ENCODE peak calls at places on chromosomes 11 and 22, in seven cellular contexts. H is HepG2, S is HCT116, G is GM12878, X is SK-N-SH, A is H1, D is K562. N is an unnamed sample.

GRCh38 chr11:44112083-44112865 is 16.8 kb downstream of the EXT2 start:
- DNase-seq in S (no peak), A (no peak), D (no peak), X (peak; percentile 58), H (no peak), G (no peak), N (no peak)

GRCh38 chr11:109123811-109124787 is 297.9 kb upstream of the C11orf87 start:
- DNase-seq in X (no peak), S (no peak), D (no peak), A (no peak), H (no peak), G (no peak), N (no peak)

GRCh38 chr11:74822187-74822586 is 73.5 kb downstream of the RNF169 start:
- DNase-seq in A (no peak), X (no peak), D (no peak), H (no peak), G (no peak), S (no peak), N (no peak)

GRCh38 chr11:15117751-15118150 is 3.0 kb downstream of the INSC start:
- DNase-seq in A (no peak), X (no peak), S (no peak), D (no peak), H (no peak), G (no peak), N (no peak)

GRCh38 chr11:12329169-12329568 is 48.2 kb upstream of the PARVA start:
- DNase-seq in D (no peak), S (no peak), H (no peak), X (no peak), A (no peak), G (no peak), N (no peak)

GRCh38 chr22:32307617-32308016 is 50.0 kb upstream of the RFPL3 start:
- DNase-seq in H (no peak), X (no peak), G (no peak), D (no peak), A (peak; percentile 31), S (no peak), N (no peak)

GRCh38 chr22:22943521-22944267 is 56.1 kb downstream of the IGLL5 start:
- DNase-seq in D (peak; percentile 84), G (no peak), X (peak; percentile 38), A (peak; percentile 45), H (no peak), S (no peak), N (no peak)

GRCh38 chr11:288328-289144 is at the start of gene PGGHG:
- DNase-seq in X (peak; percentile 95), H (no peak), G (no peak), A (peak; percentile 75), S (no peak), D (no peak), N (peak; percentile 72)

GRCh38 chr11:120499859-120500258 is 11.7 kb upstream of the GRIK4 start:
- DNase-seq in H (no peak), G (no peak), S (no peak), D (no peak), A (no peak), X (no peak), N (no peak)

GRCh38 chr11:106156290-106156937 is 79.0 kb downstream of the AASDHPPT start:
- DNase-seq in S (peak; percentile 26), A (no peak), D (peak; percentile 19), G (peak; percentile 12), H (peak; percentile 15), X (peak; percentile 27), N (peak; percentile 76)

GRCh38 chr11:105609832-105610781 is at the start of gene GRIA4:
- DNase-seq in A (peak; percentile 80), H (no peak), D (no peak), X (peak; percentile 79), G (no peak), S (no peak), N (no peak)

GRCh38 chr11:102458531-102458930 is 6.0 kb upstream of the TMEM123 start:
- DNase-seq in D (no peak), A (no peak), H (peak; percentile 44), S (no peak), X (no peak), G (no peak), N (no peak)

GRCh38 chr11:30786392-30787120 is 200.4 kb upstream of the MPPED2 start:
- DNase-seq in D (no peak), X (no peak), S (no peak), G (no peak), A (no peak), H (peak; percentile 1), N (no peak)

DNA sequence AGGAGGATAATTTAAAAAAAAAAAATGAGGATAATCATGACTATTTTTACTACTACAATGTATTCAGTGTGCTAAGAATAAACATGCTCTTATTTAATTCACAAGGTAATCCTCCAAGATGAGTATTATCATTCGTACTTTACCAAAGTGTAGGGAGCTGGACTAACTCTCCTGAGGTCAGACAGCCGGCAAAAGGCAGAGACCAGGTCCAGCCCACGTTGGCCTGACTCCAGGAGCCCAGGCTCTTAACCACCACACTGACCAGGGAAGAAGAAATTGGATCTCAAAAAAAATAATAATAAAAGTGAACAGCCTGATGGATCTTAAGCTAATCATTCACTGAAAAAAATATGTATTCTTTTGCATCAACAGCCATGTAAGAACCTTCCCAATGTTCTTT is 25.2 kb downstream of the PLAAT3 start:
- DNase-seq in A (no peak), D (no peak), H (no peak), X (no peak), S (no peak), G (no peak), N (no peak)
- TF ChIP-seq JUND in A (no peak), D (no peak), H (no peak), X (no peak), S (no peak), G (no peak), N (no peak)

DNA sequence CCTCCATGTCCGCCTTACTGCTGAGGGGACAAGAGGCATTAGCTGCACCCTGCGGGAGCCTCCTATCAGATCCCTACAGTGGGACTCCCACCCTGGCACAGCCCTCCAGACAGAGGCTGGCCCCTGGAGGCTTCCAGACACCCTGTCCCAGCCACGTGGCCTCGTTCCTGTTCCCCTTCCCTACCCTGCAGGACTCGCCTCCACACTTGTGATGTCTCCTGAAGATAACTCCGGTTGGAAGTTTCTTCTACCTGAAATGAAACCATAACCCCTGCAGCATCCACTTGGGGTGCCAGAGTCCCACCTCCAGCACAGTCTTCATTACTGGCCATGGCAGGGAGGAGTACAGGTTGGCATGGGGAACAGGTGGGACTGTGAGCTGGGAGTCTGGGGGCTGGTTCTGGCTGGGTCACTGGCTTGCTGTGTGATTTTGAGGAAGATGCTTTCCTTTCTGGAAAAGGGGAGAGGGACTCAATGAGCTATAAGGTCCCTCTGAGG is 4.9 kb upstream of the SH3BP1 start:
- DNase-seq in H (no peak), X (peak; percentile 68), D (no peak), G (no peak), S (no peak), A (peak; percentile 53), N (peak; percentile 62)
- TF ChIP-seq JUND in H (no peak), X (no peak), D (no peak), G (no peak), S (no peak), A (no peak), N (no peak)

GRCh38 chr11:117748771-117749540 is 48.1 kb downstream of the DSCAML1 start:
- DNase-seq in A (no peak), H (peak; percentile 89), D (no peak), X (no peak), S (no peak), G (no peak), N (no peak)
- TF ChIP-seq JUND in A (no peak), H (no peak), D (no peak), X (no peak), S (no peak), G (no peak), N (no peak)

GRCh38 chr22:26428515-26429457 is at the start of gene ASPHD2:
- DNase-seq in X (peak; percentile 96), G (peak; percentile 81), S (no peak), A (peak; percentile 75), H (no peak), D (peak; percentile 83), N (peak; percentile 62)
- TF ChIP-seq JUND in X (no peak), G (no peak), S (no peak), A (no peak), H (no peak), D (no peak), N (no peak)

GRCh38 chr11:62443390-62444201 is 24.8 kb downstream of the SCGB1A1 start:
- DNase-seq in S (no peak), D (no peak), G (no peak), H (no peak), A (no peak), X (peak; percentile 64), N (no peak)

GRCh38 chr11:62435741-62436485 is 17.1 kb downstream of the SCGB1A1 start:
- DNase-seq in G (no peak), S (no peak), A (no peak), D (no peak), H (no peak), X (no peak), N (no peak)

GRCh38 chr11:62437616-62438015 is 18.8 kb downstream of the SCGB1A1 start:
- DNase-seq in A (no peak), D (no peak), G (no peak), X (no peak), H (no peak), S (no peak), N (no peak)

GRCh38 chr11:62438641-62439040 is 19.8 kb downstream of the SCGB1A1 start:
- DNase-seq in X (no peak), G (no peak), A (no peak), H (peak; percentile 77), S (no peak), D (no peak), N (no peak)

GRCh38 chr11:62439785-62440602 is 21.2 kb downstream of the SCGB1A1 start:
- DNase-seq in D (no peak), H (no peak), S (no peak), G (no peak), X (peak; percentile 37), A (no peak), N (no peak)
- TF ChIP-seq JUND in D (no peak), H (no peak), S (no peak), G (no peak), X (no peak), A (no peak), N (no peak)

DNA sequence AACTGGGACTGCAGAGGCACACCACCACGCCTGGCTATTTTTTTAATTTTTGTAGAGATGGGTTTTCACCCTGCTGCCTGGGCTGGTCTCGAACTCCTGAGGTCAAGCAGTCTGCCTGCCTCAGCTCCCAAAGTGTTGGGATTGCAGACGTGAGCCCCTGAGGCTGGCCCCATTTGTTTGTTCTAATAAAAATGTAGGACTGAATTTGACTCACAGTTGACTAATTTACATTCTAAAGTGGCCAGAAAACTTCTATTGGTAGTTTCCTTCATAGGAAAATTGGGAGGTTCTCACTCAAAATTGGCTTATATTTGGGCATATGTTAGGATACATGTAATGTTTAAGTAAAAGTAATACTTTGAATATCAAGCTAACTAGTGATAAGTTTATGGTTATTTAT is 35.0 kb downstream of the PPFIA1 start:
- DNase-seq in H (no peak), X (no peak), G (no peak), A (no peak), D (no peak), S (no peak), N (no peak)
- TF ChIP-seq JUND in H (no peak), X (no peak), G (no peak), A (no peak), D (no peak), S (no peak), N (no peak)

GRCh38 chr11:100515087-100515486 is 172.0 kb upstream of the ARHGAP42 start:
- DNase-seq in S (no peak), G (no peak), H (no peak), D (no peak), A (no peak), X (no peak), N (no peak)
- TF ChIP-seq JUND in S (no peak), G (no peak), H (no peak), D (no peak), A (no peak), X (no peak), N (no peak)

N was measured in T47D.